ENCODE peak calls at places on chromosome 5, in five cellular contexts. M is skeletal muscle cell, O is HS-5, B is GDM1, A is C1 segment of cervical spinal cord. H is an unnamed sample.
A peak's percentile ranks its signal among the peaks of the same experiment; 100 is the strongest.

GRCh38 chr5:1973391-1974013 is 90.8 kb upstream of the IRX4 start:
- DNase-seq in M (no peak), O (no peak), B (no peak), A (no peak), H (no peak)

GRCh38 chr5:80010754-80011392 is 19.8 kb upstream of the MTX3 start:
- DNase-seq in M (no peak), O (no peak), B (no peak), A (no peak), H (no peak)

GRCh38 chr5:103428411-103428871 is 134.1 kb downstream of the NUDT12 start:
- DNase-seq in M (no peak), O (no peak), B (no peak), A (no peak), H (no peak)

GRCh38 chr5:1227669-1228068 is 2.5 kb downstream of the SLC6A18 start:
- DNase-seq in M (peak; percentile 7), O (no peak), B (no peak), A (no peak), H (no peak)

GRCh38 chr5:140297283-140297682 is 5.6 kb downstream of the PFDN1 start:
- DNase-seq in M (no peak), O (no peak), B (no peak), A (no peak), H (no peak)

GRCh38 chr5:162209005-162209605 is 141.5 kb downstream of the GABRG2 start:
- DNase-seq in M (no peak), O (no peak), B (peak; percentile 28), A (no peak), H (no peak)

GRCh38 chr5:77806213-77806843 is 30.2 kb upstream of the TBCA start:
- DNase-seq in M (no peak), O (no peak), B (no peak), A (no peak), H (no peak)

GRCh38 chr5:145520335-145520734 is 314.8 kb downstream of the PRELID2 start:
- DNase-seq in M (no peak), O (no peak), B (no peak), A (no peak), H (no peak)

GRCh38 chr5:175840050-175840841 is 31.1 kb upstream of the CPLX2 start:
- DNase-seq in M (no peak), O (no peak), B (no peak), A (no peak), H (no peak)

GRCh38 chr5:126433708-126434107 is 10.5 kb downstream of the GRAMD2B start:
- DNase-seq in M (no peak), O (no peak), B (no peak), A (no peak), H (no peak)

GRCh38 chr5:65268520-65268919 is 213.2 kb downstream of the ADAMTS6 start:
- DNase-seq in M (no peak), O (no peak), B (no peak), A (no peak), H (no peak)

GRCh38 chr5:115179959-115180709 is 10.4 kb upstream of the TRIM36 start:
- DNase-seq in M (no peak), O (no peak), B (peak; percentile 6), A (no peak), H (no peak)

GRCh38 chr5:73111536-73111935 is 8.8 kb upstream of the TMEM171 start:
- DNase-seq in M (no peak), O (no peak), B (no peak), A (no peak), H (no peak)

GRCh38 chr5:80860934-80861613 is 99.1 kb upstream of the RASGRF2 start:
- DNase-seq in M (no peak), O (no peak), B (no peak), A (no peak), H (no peak)

GRCh38 chr5:149831492-149831891 is 101.4 kb downstream of the PPARGC1B start:
- DNase-seq in M (no peak), O (no peak), B (no peak), A (no peak), H (no peak)

GRCh38 chr5:96004754-96005153 is 43.1 kb upstream of the ELL2 start:
- DNase-seq in M (no peak), O (no peak), B (no peak), A (no peak), H (no peak)

GRCh38 chr5:2897276-2897990 is 146.0 kb upstream of the IRX2 start:
- DNase-seq in M (no peak), O (no peak), B (no peak), A (no peak), H (no peak)

GRCh38 chr5:195401-196160 is 4.3 kb downstream of the LRRC14B start:
- DNase-seq in M (no peak), O (no peak), B (no peak), A (no peak), H (no peak)

GRCh38 chr5:75574791-75575190 is 36.5 kb upstream of the ANKDD1B start:
- DNase-seq in M (no peak), O (no peak), B (no peak), A (no peak), H (no peak)

GRCh38 chr5:35903631-35904203 is 34.7 kb downstream of the CAPSL start:
- DNase-seq in M (no peak), O (no peak), B (no peak), A (no peak), H (no peak)

GRCh38 chr5:138844812-138845513 is 30.2 kb downstream of the LRRTM2 start:
- DNase-seq in M (peak; percentile 59), O (peak; percentile 58), B (no peak), A (no peak), H (no peak)

GRCh38 chr5:56693220-56693579 is 122.1 kb upstream of the MAP3K1 start:
- DNase-seq in M (no peak), O (no peak), B (no peak), A (no peak), H (no peak)

GRCh38 chr5:116437351-116437705 is 137.3 kb downstream of the SEMA6A start:
- DNase-seq in M (no peak), O (no peak), B (no peak), A (no peak), H (no peak)

GRCh38 chr5:174063092-174063756 is 17.7 kb downstream of the NSG2 start:
- DNase-seq in M (no peak), O (no peak), B (no peak), A (no peak), H (no peak)

GRCh38 chr5:164277720-164278119 is 772.3 kb downstream of the MAT2B start:
- DNase-seq in M (peak; percentile 15), O (peak; percentile 2), B (no peak), A (no peak), H (no peak)

GRCh38 chr5:124706729-124707361 is 39.6 kb downstream of the ZNF608 start:
- DNase-seq in M (no peak), O (no peak), B (no peak), A (no peak), H (no peak)

GRCh38 chr5:587403-587802 is 24.7 kb upstream of the CEP72 start:
- DNase-seq in M (no peak), O (no peak), B (no peak), A (no peak), H (no peak)

GRCh38 chr5:142719836-142720330 is 34.0 kb upstream of the FGF1 start:
- DNase-seq in M (no peak), O (no peak), B (no peak), A (no peak), H (no peak)

GRCh38 chr5:163578652-163579051 is 73.2 kb downstream of the MAT2B start:
- DNase-seq in M (no peak), O (no peak), B (no peak), A (no peak), H (no peak)

GRCh38 chr5:114988096-114988495 is 181.6 kb downstream of the TRIM36 start:
- DNase-seq in M (no peak), O (no peak), B (no peak), A (no peak), H (no peak)